ENCODE peak calls at places on chromosomes 5 and 9, in four cellular contexts. H, A, I and C are unnamed samples.

GRCh38 chr5:116573617-116574431 is 799 bp downstream of the SEMA6A start:
- DNase-seq in H (no peak), I (no peak), A (peak), C (peak)

GRCh38 chr9:133282454-133283238 is 7.6 kb upstream of the ABO start:
- DNase-seq in A (no peak), H (no peak), I (no peak), C (no peak)

GRCh38 chr5:67773439-67773988 is 442.0 kb upstream of the PIK3R1 start:
- DNase-seq in A (peak), H (peak), I (no peak), C (peak)

GRCh38 chr5:159309689-159310433 is 20.4 kb downstream of the IL12B start:
- DNase-seq in I (no peak), A (no peak), H (no peak), C (no peak)

GRCh38 chr5:123610665-123611406 is 98.9 kb downstream of the CSNK1G3 start:
- DNase-seq in H (no peak), I (no peak), A (no peak), C (no peak)

GRCh38 chr5:106584268-106584667 is 1086.5 kb downstream of the EFNA5 start:
- DNase-seq in I (no peak), H (no peak), A (no peak), C (no peak)

GRCh38 chr9:15280647-15281046 is 26.4 kb downstream of the TTC39B start:
- DNase-seq in I (no peak), H (no peak), A (no peak), C (no peak)

GRCh38 chr5:67842806-67843205 is 372.8 kb upstream of the PIK3R1 start:
- DNase-seq in A (no peak), I (no peak), H (no peak), C (no peak)

GRCh38 chr9:87800456-87800855 is 74.5 kb downstream of the CTSL start:
- DNase-seq in I (no peak), A (no peak), H (no peak), C (no peak)

GRCh38 chr9:121855476-121855875 is 204.0 kb downstream of the DAB2IP start:
- DNase-seq in I (no peak), A (no peak), H (no peak), C (no peak)

GRCh38 chr9:27110181-27110580 is 1.2 kb downstream of the TEK start:
- DNase-seq in H (no peak), A (no peak), I (no peak), C (no peak)

GRCh38 chr9:115595951-115596742 is 478.2 kb upstream of the TNC start:
- DNase-seq in A (no peak), H (no peak), I (no peak), C (no peak)

GRCh38 chr9:133130721-133131244 is 9.7 kb upstream of the RALGDS start:
- DNase-seq in I (no peak), H (no peak), A (no peak), C (no peak)

GRCh38 chr5:179974946-179975712 is 67.4 kb upstream of the TBC1D9B start:
- DNase-seq in H (peak), I (peak), A (peak), C (peak)

GRCh38 chr9:1460143-1460769 is 410.1 kb downstream of the DMRT2 start:
- DNase-seq in A (no peak), H (no peak), I (peak), C (no peak)

DNA sequence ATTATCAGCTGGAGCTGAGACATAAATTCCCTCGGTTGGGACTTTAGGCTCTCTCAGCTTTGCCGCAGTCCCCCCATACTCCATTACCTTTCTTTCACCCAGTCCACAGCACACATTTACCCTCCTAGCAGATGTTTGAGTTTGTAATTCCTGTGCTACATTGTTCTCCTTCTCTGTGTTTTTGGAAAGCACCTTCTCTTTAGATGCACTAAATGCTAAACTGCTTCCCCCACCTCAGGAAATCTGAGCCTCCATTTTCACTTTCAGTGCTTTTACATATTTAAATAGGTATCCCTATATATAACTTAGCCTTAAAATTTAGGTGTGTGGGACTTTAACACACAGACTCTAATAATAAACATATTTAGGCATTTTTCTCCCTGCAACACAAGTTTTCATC is 356.9 kb downstream of the NFIB start:
- DNase-seq in I (no peak), A (no peak), H (no peak), C (no peak)
- H3K27ac ChIP-seq in I (no peak), A (no peak), H (no peak), C (no peak)

GRCh38 chr9:130756037-130756436 is 62.5 kb downstream of the EXOSC2 start:
- DNase-seq in H (no peak), I (no peak), A (no peak), C (no peak)
- H3K27ac ChIP-seq in H (no peak), I (peak), A (no peak), C (peak)

DNA sequence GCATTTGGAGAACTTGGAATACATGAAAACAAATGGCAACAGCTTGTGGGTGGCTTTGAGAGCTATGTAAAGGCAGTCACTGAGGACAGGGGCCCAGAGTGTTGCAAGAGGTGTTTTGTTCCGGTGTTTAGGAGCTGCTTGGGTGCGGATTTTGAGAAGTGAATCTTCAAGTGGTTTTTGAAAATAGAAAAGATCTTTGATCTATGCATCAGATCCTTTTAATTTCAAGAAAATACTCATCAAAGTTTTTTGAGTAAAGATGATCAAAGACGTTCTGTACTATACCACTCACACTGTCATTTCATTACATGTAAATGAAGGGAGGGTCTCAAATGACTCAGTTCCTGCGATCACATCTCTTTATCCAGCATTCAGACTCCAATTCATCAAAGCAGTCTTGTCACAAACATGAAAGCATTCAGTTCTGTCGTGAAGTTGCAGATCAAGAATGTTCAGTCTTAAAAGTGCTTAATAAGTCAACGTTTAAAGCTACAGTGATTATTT is 112.5 kb downstream of the WDR41 start:
- DNase-seq in A (no peak), H (no peak), I (no peak), C (no peak)
- H3K27ac ChIP-seq in A (no peak), H (no peak), I (no peak), C (no peak)

GRCh38 chr5:59182722-59183121 is 599.8 kb downstream of the RAB3C start:
- DNase-seq in A (no peak), H (no peak), I (no peak), C (no peak)

GRCh38 chr5:59186623-59187022 is 603.7 kb downstream of the RAB3C start:
- DNase-seq in A (no peak), I (no peak), H (no peak), C (no peak)

GRCh38 chr5:59185757-59186385 is 603.0 kb downstream of the RAB3C start:
- DNase-seq in H (no peak), I (no peak), A (no peak), C (no peak)

GRCh38 chr5:59187772-59188347 is 605.0 kb downstream of the RAB3C start:
- DNase-seq in H (no peak), I (no peak), A (no peak), C (no peak)

GRCh38 chr5:59184769-59185168 is 601.9 kb downstream of the RAB3C start:
- DNase-seq in I (no peak), H (no peak), A (no peak), C (no peak)
- H3K27ac ChIP-seq in I (no peak), H (no peak), A (no peak), C (no peak)

DNA sequence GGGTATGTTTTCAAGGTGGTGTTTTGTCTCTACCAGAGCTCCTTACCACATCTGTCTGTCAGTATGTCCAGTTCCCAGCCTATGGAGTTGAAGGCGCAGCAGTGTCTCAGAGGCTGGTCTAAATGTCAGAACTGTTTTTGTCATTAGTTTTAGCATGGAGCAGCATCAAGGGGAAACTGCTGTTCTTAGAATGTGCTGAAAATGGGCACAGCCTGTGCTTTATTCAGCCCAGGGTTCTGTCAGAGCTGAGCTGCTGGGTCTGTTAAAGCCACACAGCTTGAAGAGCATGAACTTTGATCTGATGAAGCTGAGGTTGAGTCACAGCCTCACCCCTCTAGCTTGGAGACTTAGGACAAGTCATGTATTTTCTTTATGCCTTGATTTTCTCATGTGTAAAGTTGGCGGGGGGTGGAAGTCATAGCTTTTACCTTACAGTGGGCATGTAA is 71.9 kb downstream of the RALGPS1 start:
- DNase-seq in I (no peak), H (no peak), A (no peak), C (no peak)
- H3K27ac ChIP-seq in I (no peak), H (no peak), A (no peak), C (no peak)

DNA sequence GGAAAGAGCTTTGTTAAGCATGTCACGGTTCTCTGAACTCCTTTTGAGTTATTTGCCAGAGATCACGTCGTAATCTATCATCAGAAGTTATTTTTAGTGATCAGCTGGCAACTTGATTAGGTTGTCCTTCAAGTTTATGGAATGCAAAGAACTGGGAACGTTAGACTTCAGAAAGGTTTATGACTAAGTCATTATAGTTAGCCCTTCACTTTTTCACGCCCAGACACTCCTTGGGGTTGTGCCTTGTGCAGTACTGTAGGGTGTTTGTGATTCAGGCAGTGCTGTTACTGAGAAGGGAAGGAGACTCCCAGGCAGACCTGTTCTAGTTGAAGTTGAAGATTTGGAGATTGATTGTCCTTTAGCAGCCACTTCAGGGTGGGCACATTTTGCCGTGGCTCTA is 26.7 kb upstream of the PHF2 start:
- DNase-seq in H (no peak), I (no peak), A (no peak), C (no peak)
- H3K27ac ChIP-seq in H (no peak), I (no peak), A (no peak), C (no peak)

GRCh38 chr9:81599837-81600236 is 89.5 kb downstream of the TLE1 start:
- DNase-seq in I (no peak), A (no peak), H (no peak), C (no peak)

GRCh38 chr9:81597749-81598497 is 91.4 kb downstream of the TLE1 start:
- DNase-seq in A (no peak), H (no peak), I (no peak), C (peak)

GRCh38 chr9:81595887-81596558 is 93.3 kb downstream of the TLE1 start:
- DNase-seq in A (no peak), H (no peak), I (no peak), C (no peak)

GRCh38 chr9:81594415-81594814 is 94.9 kb downstream of the TLE1 start:
- DNase-seq in A (no peak), H (no peak), I (no peak), C (no peak)

DNA sequence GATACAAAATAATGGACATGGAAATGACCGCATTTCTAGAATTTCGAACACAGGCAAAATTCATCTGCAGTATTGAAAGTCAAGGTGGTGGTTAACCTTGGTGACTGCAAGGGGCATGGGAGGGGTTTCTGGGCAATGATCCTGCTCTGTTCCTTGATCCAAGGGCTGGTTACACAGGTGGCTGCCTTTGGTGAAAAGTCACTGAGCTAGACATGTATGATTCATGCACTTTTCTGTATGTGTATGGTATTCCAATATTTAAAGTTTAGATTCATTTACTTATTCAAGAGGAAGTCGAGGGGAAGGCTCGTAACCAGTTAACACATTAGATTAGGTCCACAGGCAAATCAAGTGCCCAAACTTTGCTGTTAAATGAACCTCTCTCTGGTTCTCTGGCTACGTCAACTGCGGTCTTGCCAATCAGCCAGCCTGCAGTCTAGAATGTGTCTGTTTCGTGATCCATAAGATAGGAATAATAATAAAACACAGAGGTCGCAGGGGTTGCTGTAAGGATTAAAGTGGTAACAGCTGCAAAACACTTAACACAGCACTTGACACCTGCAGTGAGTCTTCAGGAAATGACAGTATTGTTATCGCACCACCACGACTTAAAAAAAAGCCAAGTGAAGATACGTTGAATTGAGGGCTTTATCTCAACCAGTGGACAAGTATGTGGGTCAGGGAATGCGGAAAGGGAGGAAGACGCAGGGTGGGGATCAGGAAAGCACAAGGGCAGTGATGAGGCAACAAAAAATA is 92.5 kb downstream of the TLE1 start:
- DNase-seq in A (no peak), I (no peak), H (no peak), C (no peak)
- H3K27ac ChIP-seq in A (no peak), I (no peak), H (no peak), C (no peak)

GRCh38 chr9:12875216-12875615 is 100.4 kb downstream of the LURAP1L start:
- DNase-seq in I (no peak), A (no peak), H (no peak), C (no peak)
- H3K27ac ChIP-seq in I (no peak), A (no peak), H (no peak), C (no peak)